ENCODE peak calls at places on chromosomes 5 and 9, in four cellular contexts. S is A549, F is HepG2, C is K562. R is an unnamed sample.

GRCh38 chr9:115992834-115993233 is 160.8 kb upstream of the PAPPA start:
- DNase-seq in S (no peak), C (no peak), F (no peak), R (no peak)

GRCh38 chr5:78758169-78758839 is 109.7 kb upstream of the LHFPL2 start:
- DNase-seq in S (no peak), F (peak; percentile 91), C (peak; percentile 24), R (no peak)

GRCh38 chr5:98292496-98292895 is 481.0 kb upstream of the RGMB start:
- DNase-seq in C (no peak), S (no peak), F (no peak), R (no peak)

GRCh38 chr5:65926276-65926761 is at the start of gene ERBIN:
- DNase-seq in S (peak; percentile 47), C (peak; percentile 53), F (peak; percentile 41), R (peak; percentile 73)

GRCh38 chr9:135388530-135388929 is 91.1 kb upstream of the PPP1R26 start:
- DNase-seq in F (no peak), C (no peak), S (no peak), R (no peak)

GRCh38 chr9:119003218-119003617 is 366.0 kb downstream of the BRINP1 start:
- DNase-seq in S (no peak), F (no peak), C (no peak), R (no peak)

GRCh38 chr5:95960802-95961616 is 642 bp downstream of the ELL2 start:
- DNase-seq in S (peak; percentile 66), F (peak; percentile 42), C (peak; percentile 70), R (peak; percentile 82)

GRCh38 chr5:151085517-151086031 is 4.7 kb upstream of the TNIP1 start:
- DNase-seq in C (no peak), S (no peak), F (no peak), R (no peak)

GRCh38 chr9:97480749-97481148 is 20.7 kb upstream of the TMOD1 start:
- DNase-seq in C (no peak), F (no peak), S (no peak), R (no peak)

GRCh38 chr5:144189800-144190429 is 19.2 kb downstream of the KCTD16 start:
- DNase-seq in C (no peak), F (no peak), S (peak; percentile 16), R (no peak)

GRCh38 chr5:162817381-162817780 is 620.0 kb upstream of the CCNG1 start:
- DNase-seq in C (no peak), S (no peak), F (no peak), R (no peak)

GRCh38 chr9:109534151-109534550 is 36.0 kb upstream of the PTPN3 start:
- DNase-seq in S (no peak), C (no peak), F (no peak), R (no peak)

GRCh38 chr5:24788829-24789509 is 144.2 kb upstream of the CDH10 start:
- DNase-seq in S (no peak), F (no peak), C (no peak), R (no peak)

GRCh38 chr9:9214052-9214451 is 1398.8 kb downstream of the PTPRD start:
- DNase-seq in F (no peak), S (no peak), C (no peak), R (no peak)

GRCh38 chr5:96318569-96319100 is 114.4 kb downstream of the PCSK1 start:
- DNase-seq in F (no peak), S (no peak), C (no peak), R (no peak)

GRCh38 chr9:109846781-109847180 is 66.8 kb downstream of the PALM2AKAP2 start:
- DNase-seq in F (no peak), C (no peak), S (no peak), R (no peak)

GRCh38 chr5:141877478-141878185 is 578 bp downstream of the PCDH1 start:
- DNase-seq in S (no peak), F (no peak), C (no peak), R (no peak)

GRCh38 chr9:36050472-36050871 is 13.8 kb downstream of the RECK start:
- DNase-seq in S (no peak), C (no peak), F (no peak), R (no peak)
- TF ChIP-seq HMGXB4 in S (no peak), C (no peak), F (no peak), R (no peak)

DNA sequence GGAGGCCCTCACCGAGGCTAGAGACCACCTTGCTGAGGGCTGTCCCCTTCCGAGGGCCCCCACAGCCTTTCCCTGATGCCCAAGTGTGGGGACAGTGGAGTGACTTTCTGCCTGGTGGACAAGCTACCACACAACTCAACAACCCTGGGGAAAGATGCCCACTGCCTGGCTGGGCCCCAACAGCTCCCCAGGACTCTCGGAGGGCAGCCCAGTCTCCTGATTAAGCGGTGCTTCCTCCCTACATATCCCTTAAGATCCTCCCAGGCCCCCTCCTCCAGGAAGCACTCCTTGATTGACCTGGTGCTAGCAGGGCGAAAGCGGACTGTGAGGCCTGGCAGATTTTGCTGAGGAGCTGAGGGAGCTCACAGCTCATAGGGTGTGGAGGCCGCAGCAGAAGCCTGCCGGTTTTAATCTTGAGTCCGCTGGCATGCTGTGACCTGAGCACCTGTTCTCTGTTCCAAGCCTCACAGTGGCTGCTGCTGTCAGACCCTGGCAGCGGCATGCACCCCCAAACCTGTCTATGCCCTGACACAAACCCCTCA is 2.2 kb downstream of the NSMF start:
- DNase-seq in S (no peak), F (no peak), C (no peak), R (no peak)
- TF ChIP-seq JUN in S (no peak), F (no peak), C (no peak), R (no peak)

DNA sequence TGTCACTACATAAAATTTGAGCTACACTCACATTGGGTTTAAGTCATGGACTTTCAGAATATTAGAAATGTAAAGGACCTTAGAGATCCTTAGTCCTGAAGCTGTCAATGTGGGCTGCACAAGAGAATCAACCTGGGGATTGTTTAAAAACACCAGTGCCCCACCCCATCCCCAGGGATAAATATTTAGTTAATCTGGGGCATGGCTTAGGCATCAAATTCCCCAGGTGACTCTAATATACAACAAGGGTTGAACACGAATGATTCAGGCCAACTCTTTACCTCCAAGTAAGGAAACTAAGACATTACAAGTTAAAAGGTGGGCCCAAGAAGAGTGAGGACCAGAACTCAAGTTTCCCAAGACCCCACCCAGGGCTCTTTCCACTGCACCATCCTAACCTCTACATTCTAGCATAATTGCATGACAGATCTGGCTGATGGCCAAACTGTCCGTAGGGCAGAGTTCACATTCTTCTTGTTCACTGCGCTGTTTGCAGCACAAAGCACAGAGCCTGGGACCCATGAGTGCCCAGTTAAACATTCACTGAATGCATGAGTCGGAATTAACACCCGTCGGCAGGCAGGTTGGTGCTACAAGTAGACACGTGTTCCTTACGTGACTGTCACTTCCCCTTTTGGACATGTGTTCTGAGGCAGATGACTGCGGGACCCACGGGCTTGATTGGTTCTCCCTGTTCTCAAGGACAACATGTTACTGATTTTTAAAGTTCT is 25.2 kb downstream of the CYFIP2 start:
- DNase-seq in F (peak; percentile 99), S (peak; percentile 54), C (no peak), R (no peak)
- TF ChIP-seq HMGXB4 in F (no peak), S (no peak), C (no peak), R (no peak)

GRCh38 chr5:179533024-179533423 is 17.3 kb upstream of the RUFY1 start:
- DNase-seq in F (no peak), S (no peak), C (no peak), R (no peak)

GRCh38 chr5:179526978-179527377 is 23.4 kb upstream of the RUFY1 start:
- DNase-seq in C (no peak), S (no peak), F (no peak), R (no peak)

GRCh38 chr5:179534431-179534830 is 15.9 kb upstream of the RUFY1 start:
- DNase-seq in C (no peak), F (peak; percentile 19), S (no peak), R (no peak)

GRCh38 chr5:179533907-179534306 is 16.4 kb upstream of the RUFY1 start:
- DNase-seq in F (no peak), S (no peak), C (no peak), R (no peak)

GRCh38 chr5:179530069-179530998 is 20.0 kb upstream of the RUFY1 start:
- DNase-seq in S (no peak), C (peak; percentile 53), F (no peak), R (peak; percentile 78)
- TF ChIP-seq JUN in S (no peak), C (no peak), F (no peak), R (no peak)

GRCh38 chr9:125074976-125075375 is 68.4 kb downstream of the SCAI start:
- DNase-seq in S (no peak), C (no peak), F (no peak), R (no peak)
- TF ChIP-seq HMGXB4 in S (no peak), C (no peak), F (no peak), R (no peak)